ENCODE peak calls at places on chromosomes 7 and 10, in seven cellular contexts. F, N, E, Q, Y, W and S are unnamed samples. For H3K36me3 and H3K4me1, the result is how much of the 10 kb centered on the place peaks cover.

GRCh38 chr10:105187243-105187642 is 546.2 kb downstream of the SORCS3 start:
- DNase-seq in F (no peak), N (no peak), E (peak), Q (no peak), Y (no peak), W (no peak), S (peak)

GRCh38 chr10:35371731-35372130 is 35.4 kb downstream of the CCNY start:
- DNase-seq in F (no peak), N (no peak), E (no peak), Q (no peak), Y (no peak), W (no peak), S (no peak)

GRCh38 chr10:88932539-88933256 is 19.9 kb downstream of the ACTA2 start:
- DNase-seq in F (peak), N (no peak), E (peak), Q (peak), Y (peak), W (peak), S (peak)

GRCh38 chr10:76113952-76114351 is 682.5 kb downstream of the LRMDA start:
- DNase-seq in F (no peak), N (no peak), E (peak), Q (no peak), Y (peak), W (no peak), S (peak)

GRCh38 chr7:45581271-45581780 is 7.2 kb downstream of the ADCY1 start:
- DNase-seq in F (no peak), N (no peak), E (no peak), Q (no peak), Y (no peak), W (no peak), S (no peak)

GRCh38 chr7:154841731-154842331 is 161.1 kb downstream of the PAXIP1 start:
- DNase-seq in F (no peak), N (no peak), E (peak), Q (no peak), Y (no peak), W (no peak), S (no peak)

GRCh38 chr7:127119517-127119916 is 133.2 kb downstream of the GRM8 start:
- DNase-seq in F (no peak), N (no peak), E (no peak), Q (no peak), Y (no peak), W (no peak), S (no peak)

GRCh38 chr10:86066696-86067095 is 299.9 kb downstream of the GRID1 start:
- DNase-seq in F (no peak), N (no peak), E (no peak), Q (no peak), Y (no peak), W (no peak), S (no peak)

GRCh38 chr10:119315128-119316001 is 108.0 kb downstream of the GRK5 start:
- DNase-seq in F (peak), N (no peak), E (peak), Q (peak), Y (peak), W (no peak), S (peak)

GRCh38 chr10:5563991-5564536 is 39.3 kb downstream of the CALML3 start:
- DNase-seq in F (no peak), N (no peak), E (no peak), Q (no peak), Y (peak), W (peak), S (peak)

GRCh38 chr7:120684463-120684862 is 173.5 kb downstream of the TSPAN12 start:
- DNase-seq in F (no peak), N (no peak), E (peak), Q (no peak), Y (no peak), W (no peak), S (no peak)

GRCh38 chr7:5324961-5325360 is 42.2 kb downstream of the SLC29A4 start:
- DNase-seq in F (no peak), N (no peak), E (no peak), Q (no peak), Y (no peak), W (no peak), S (no peak)

GRCh38 chr7:5332579-5332978 is 49.8 kb downstream of the SLC29A4 start:
- DNase-seq in F (no peak), N (no peak), E (no peak), Q (no peak), Y (no peak), W (no peak), S (no peak)

GRCh38 chr7:5333121-5334050 is 50.6 kb downstream of the SLC29A4 start:
- DNase-seq in F (no peak), N (no peak), E (no peak), Q (no peak), Y (no peak), W (no peak), S (no peak)

GRCh38 chr7:5334671-5335070 is 51.9 kb downstream of the SLC29A4 start:
- DNase-seq in F (no peak), N (no peak), E (no peak), Q (no peak), Y (no peak), W (no peak), S (no peak)

GRCh38 chr7:5330288-5330687 is 47.5 kb downstream of the SLC29A4 start:
- DNase-seq in F (no peak), N (no peak), E (no peak), Q (no peak), Y (no peak), W (no peak), S (no peak)
- H3K36me3 ChIP-seq in F (under half), N (half or more), E (under half), Q (under half), Y (under half), W (under half), S (under half)

GRCh38 chr7:88217675-88218427 is 2.0 kb downstream of the SRI start:
- DNase-seq in F (no peak), N (no peak), E (no peak), Q (no peak), Y (no peak), W (no peak), S (peak)
- H3K4me1 ChIP-seq in F (under half), N (under half), E (under half), Q (under half), Y (under half), W (under half), S (under half)

DNA sequence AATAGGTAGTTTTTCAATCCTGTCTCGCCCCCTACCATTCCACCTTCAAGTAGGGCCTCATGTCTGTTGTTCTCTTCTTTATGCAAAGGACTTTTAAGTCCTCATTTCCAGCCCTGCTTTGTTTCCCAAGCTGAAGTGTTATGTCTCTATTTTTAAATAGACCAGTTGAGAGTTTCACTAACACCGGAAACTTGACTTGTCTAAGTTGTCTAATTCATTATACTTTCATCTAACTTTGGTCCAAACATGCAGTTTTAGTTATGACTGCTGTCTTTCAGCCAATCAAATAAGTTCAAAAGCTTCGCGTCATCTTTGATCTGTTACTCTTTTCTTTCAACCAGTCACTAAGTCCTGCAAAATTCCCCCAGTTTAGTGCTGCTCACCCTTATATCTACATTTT is 32.8 kb downstream of the PCGF5 start:
- DNase-seq in F (no peak), N (no peak), E (no peak), Q (no peak), Y (no peak), W (no peak), S (no peak)
- H3K36me3 ChIP-seq in F (under half), N (under half), E (under half), Q (under half), Y (under half), W (under half), S (under half)

GRCh38 chr7:150368098-150368883 is at the start of gene REPIN1:
- DNase-seq in F (peak), N (peak), E (peak), Q (peak), Y (peak), W (peak), S (peak)
- H3K4me1 ChIP-seq in F (under half), N (under half), E (under half), Q (under half), Y (under half), W (under half), S (under half)

GRCh38 chr10:91257310-91257709 is 36.8 kb downstream of the PCGF5 start:
- DNase-seq in F (no peak), N (no peak), E (no peak), Q (no peak), Y (no peak), W (no peak), S (no peak)
- H3K36me3 ChIP-seq in F (under half), N (under half), E (under half), Q (under half), Y (under half), W (under half), S (under half)